ENCODE peak calls at places on chromosomes 16 and 17, in ten cellular contexts. Q is endothelial cell of umbilical vein, R is sigmoid colon, S is transverse colon, A is prostate gland, B is Panc1, T is K562, M is esophagus muscularis mucosa, H is H1, G is GM23338. V is an unnamed sample.
A peak's percentile ranks its signal among the peaks of the same experiment; 100 is the strongest.

GRCh38 chr16:68980695-68981315 is 124.6 kb upstream of the HAS3 start:
- DNase-seq in S (no peak), R (no peak), Q (peak; percentile 51), T (no peak), M (no peak), A (no peak), G (no peak), B (no peak), H (no peak), V (no peak)

GRCh38 chr16:87724490-87725291 is 41.1 kb downstream of the KLHDC4 start:
- DNase-seq in R (no peak), Q (no peak), H (no peak), T (no peak), M (no peak), S (peak; percentile 19), G (no peak), A (no peak), B (no peak), V (no peak)

GRCh38 chr17:78272181-78272913 is 40.9 kb downstream of the TMEM235 start:
- DNase-seq in M (no peak), T (peak; percentile 76), A (peak; percentile 77), B (no peak), R (peak; percentile 92), S (peak; percentile 83), H (no peak), G (peak; percentile 80), Q (no peak), V (peak; percentile 76)

GRCh38 chr16:35492225-35492624 is 2032.8 kb downstream of the TP53TG3F start:
- DNase-seq in M (no peak), A (no peak), G (no peak), S (no peak), Q (no peak), H (no peak), R (no peak), T (peak; percentile 16), B (no peak), V (no peak)

GRCh38 chr17:63402808-63403207 is 43.3 kb downstream of the CYB561 start:
- DNase-seq in S (no peak), T (no peak), A (no peak), G (no peak), R (no peak), H (no peak), B (no peak), Q (no peak), M (no peak), V (no peak)

GRCh38 chr16:12193688-12194087 is 217.2 kb downstream of the SNX29 start:
- DNase-seq in T (no peak), A (no peak), H (no peak), M (no peak), Q (no peak), R (no peak), G (no peak), S (no peak), B (no peak), V (no peak)

GRCh38 chr17:74176546-74177001 is 26.9 kb upstream of the RPL38 start:
- DNase-seq in T (peak; percentile 72), S (peak; percentile 68), M (no peak), B (no peak), R (no peak), A (peak; percentile 32), G (peak; percentile 88), Q (peak; percentile 57), H (peak; percentile 50), V (no peak)

GRCh38 chr17:4903051-4903818 is at the start of gene CHRNE:
- DNase-seq in Q (peak; percentile 76), T (peak; percentile 43), B (peak; percentile 71), S (peak; percentile 90), M (peak; percentile 94), A (peak; percentile 89), H (no peak), R (peak; percentile 86), G (peak; percentile 96), V (peak; percentile 91)

GRCh38 chr17:73855933-73856332 is 211.7 kb upstream of the SDK2 start:
- DNase-seq in M (no peak), B (no peak), S (no peak), T (no peak), H (no peak), A (no peak), G (no peak), Q (no peak), R (no peak), V (no peak)

GRCh38 chr16:81523387-81524115 is 78.9 kb downstream of the CMIP start:
- DNase-seq in H (no peak), A (peak; percentile 56), S (no peak), M (no peak), T (no peak), Q (no peak), R (no peak), B (peak; percentile 36), G (no peak), V (no peak)

GRCh38 chr17:22301353-22301745 is 609.0 kb downstream of the KCNJ18 start:
- DNase-seq in R (no peak), G (no peak), S (no peak), Q (no peak), T (no peak), H (no peak), A (no peak), M (peak; percentile 75), B (no peak), V (no peak)

GRCh38 chr17:73464447-73464846 is 152.6 kb upstream of the CDC42EP4 start:
- DNase-seq in B (no peak), H (no peak), R (no peak), Q (no peak), A (no peak), M (no peak), T (no peak), G (no peak), S (no peak), V (no peak)

GRCh38 chr16:76819517-76819916 is 371.5 kb upstream of the MON1B start:
- DNase-seq in H (no peak), T (no peak), Q (no peak), G (no peak), M (no peak), B (no peak), A (no peak), S (no peak), R (no peak), V (no peak)

GRCh38 chr16:10923650-10924214 is 18.5 kb downstream of the DEXI start:
- DNase-seq in Q (no peak), S (peak; percentile 48), T (no peak), H (no peak), M (no peak), A (no peak), B (no peak), R (peak; percentile 91), G (no peak), V (no peak)

GRCh38 chr17:49928826-49929475 is 40.0 kb upstream of the DLX4 start:
- DNase-seq in B (no peak), A (no peak), R (no peak), S (no peak), T (no peak), Q (no peak), H (no peak), M (no peak), G (no peak), V (no peak)

DNA sequence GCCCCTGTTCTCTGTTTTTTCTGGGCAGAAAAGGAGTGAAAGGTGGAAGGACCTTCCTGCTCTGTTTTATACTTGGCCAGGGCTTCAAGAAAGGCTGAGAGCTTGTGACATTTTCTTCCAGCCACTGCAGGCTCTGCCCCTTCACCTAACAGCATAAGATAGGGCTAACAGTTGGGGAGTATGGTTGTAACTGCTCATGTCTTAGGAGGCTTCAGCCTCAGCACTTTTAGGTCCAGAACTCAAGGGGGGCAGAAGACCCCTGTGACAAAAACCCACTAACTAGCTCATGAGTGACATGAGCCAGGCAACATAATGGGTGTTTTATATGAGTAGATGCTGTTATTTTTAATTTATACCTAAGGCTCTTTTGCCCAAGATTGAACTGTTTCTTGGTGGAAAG is 4.9 kb downstream of the ALDOA start:
- DNase-seq in T (no peak), G (no peak), R (no peak), Q (no peak), M (no peak), H (no peak), S (no peak), B (no peak), A (no peak), V (no peak)
- TF ChIP-seq POLR2AphosphoS5 in T (no peak), G (no peak), R (no peak), Q (no peak), M (no peak), H (no peak), S (no peak), B (no peak), A (no peak), V (no peak)

GRCh38 chr17:38905375-38905774 is 20.0 kb upstream of the LASP1NB start:
- DNase-seq in G (no peak), Q (no peak), B (no peak), H (no peak), S (no peak), A (no peak), T (no peak), R (no peak), M (no peak), V (no peak)
- H3K36me3 ChIP-seq in G (no peaks in the 10 kb centered on the region), Q (no peaks in the 10 kb centered on the region), B (no peaks in the 10 kb centered on the region), H (peaks cover 12% of the 10 kb centered on the region), S (no peaks in the 10 kb centered on the region), A (no peaks in the 10 kb centered on the region), T (peaks cover 60% of the 10 kb centered on the region), R (peaks cover 8% of the 10 kb centered on the region), M (peaks cover 43% of the 10 kb centered on the region), V (peaks cover 14% of the 10 kb centered on the region)

GRCh38 chr17:80987941-80988461 is 3.6 kb upstream of the CHMP6 start:
- DNase-seq in R (no peak), T (no peak), S (no peak), G (no peak), M (no peak), Q (no peak), B (no peak), A (no peak), H (no peak), V (no peak)

GRCh38 chr17:80984749-80985148 is 6.9 kb upstream of the CHMP6 start:
- DNase-seq in H (peak; percentile 57), A (no peak), T (no peak), B (no peak), R (no peak), S (no peak), G (peak; percentile 83), M (no peak), Q (no peak), V (no peak)

GRCh38 chr17:80989586-80989913 is 2.1 kb upstream of the CHMP6 start:
- DNase-seq in T (no peak), H (no peak), S (no peak), M (no peak), R (no peak), A (no peak), B (no peak), Q (no peak), G (no peak), V (no peak)

GRCh38 chr17:80986046-80986445 is 5.6 kb upstream of the CHMP6 start:
- DNase-seq in B (no peak), R (no peak), A (no peak), T (no peak), G (no peak), H (no peak), S (no peak), M (no peak), Q (no peak), V (no peak)

GRCh38 chr17:80986816-80987480 is 4.7 kb upstream of the CHMP6 start:
- DNase-seq in R (no peak), S (no peak), M (no peak), Q (no peak), G (no peak), A (no peak), B (no peak), H (no peak), T (no peak), V (no peak)
- H3K4me3 ChIP-seq in R (no peak overlapping the region), S (no peak overlapping the region), M (no peak overlapping the region), Q (no peak overlapping the region), G (no peak overlapping the region), A (no peak overlapping the region), B (no peak overlapping the region), H (no peak overlapping the region), T (no peak overlapping the region), V (no peak overlapping the region)

GRCh38 chr17:15284537-15284936 is 19.4 kb upstream of the PMP22 start:
- DNase-seq in M (no peak), Q (no peak), T (no peak), H (no peak), A (no peak), B (no peak), R (no peak), S (no peak), G (no peak), V (no peak)
- TF ChIP-seq POLR2AphosphoS5 in M (no peak), Q (no peak), T (no peak), H (no peak), A (no peak), B (no peak), R (no peak), S (no peak), G (no peak), V (no peak)